ENCODE peak calls at places on chromosomes 5 and 9, in five cellular contexts. F is fibroblast of lung; M is neural progenitor cell; I is NT2/D1; E is effector memory CD4-positive, alpha-beta T cell. Y is an unnamed sample.

GRCh38 chr5:15885156-15885555 is 294.4 kb downstream of the MARCHF11 start:
- DNase-seq in F (peak; percentile 77), M (no peak), I (no peak), E (no peak), Y (no peak)

GRCh38 chr9:112348257-112348992 is 15.0 kb upstream of the PTBP3 start:
- DNase-seq in F (peak; percentile 71), M (peak; percentile 47), I (no peak), E (peak; percentile 67), Y (no peak)

GRCh38 chr5:137199966-137200365 is 299.2 kb downstream of the SPOCK1 start:
- DNase-seq in F (peak; percentile 82), M (no peak), I (no peak), E (no peak), Y (no peak)

GRCh38 chr5:7396169-7397004 is 449 bp downstream of the ADCY2 start:
- DNase-seq in F (peak; percentile 34), M (peak; percentile 65), I (no peak), E (no peak), Y (no peak)

GRCh38 chr5:149367972-149368645 is 10.3 kb downstream of the PCYOX1L start:
- DNase-seq in F (no peak), M (no peak), I (no peak), E (no peak), Y (no peak)

GRCh38 chr5:138177936-138178515 is 404 bp downstream of the BRD8 start:
- DNase-seq in F (peak; percentile 14), M (peak; percentile 21), I (no peak), E (no peak), Y (peak; percentile 11)

GRCh38 chr9:34734720-34735119 is 24.8 kb upstream of the CCL21 start:
- DNase-seq in F (no peak), M (no peak), I (no peak), E (no peak), Y (no peak)

GRCh38 chr5:156331845-156332244 is 4.9 kb downstream of the SGCD start:
- DNase-seq in F (no peak), M (no peak), I (no peak), E (no peak), Y (no peak)

GRCh38 chr5:62460578-62460983 is 48.0 kb downstream of the IPO11 start:
- DNase-seq in F (peak; percentile 51), M (peak; percentile 68), I (no peak), E (no peak), Y (no peak)

GRCh38 chr5:176850371-176851245 is 40.2 kb downstream of the UNC5A start:
- DNase-seq in F (no peak), M (no peak), I (no peak), E (no peak), Y (no peak)

GRCh38 chr9:93286252-93287188 is 102.6 kb downstream of the WNK2 start:
- DNase-seq in F (no peak), M (no peak), I (no peak), E (no peak), Y (no peak)

GRCh38 chr5:170861855-170862766 is at the start of gene RANBP17:
- DNase-seq in F (peak; percentile 73), M (peak; percentile 91), I (peak; percentile 73), E (no peak), Y (peak; percentile 89)
- H3K4me3 ChIP-seq in F (peak within 1 kb of the TSS; percentile 69), M (peak within 1 kb of the TSS; percentile 73), I (peak within 1 kb of the TSS; percentile 75), E (no peak within 1 kb of the TSS), Y (peak within 1 kb of the TSS; percentile 96)

GRCh38 chr9:136218271-136218670 is 13.3 kb upstream of the LHX3 start:
- DNase-seq in F (no peak), M (no peak), I (no peak), E (no peak), Y (no peak)
- H3K36me3 ChIP-seq in F (peaks cover 4% of the 10 kb centered on the region), M (peaks cover 3% of the 10 kb centered on the region), I (peaks cover 83% of the 10 kb centered on the region), E (peaks cover 67% of the 10 kb centered on the region), Y (peaks cover 49% of the 10 kb centered on the region)

GRCh38 chr5:157670662-157671591 is at the start of gene C5orf52:
- DNase-seq in F (peak; percentile 51), M (no peak), I (no peak), E (no peak), Y (no peak)
- H3K4me3 ChIP-seq in F (peak within 1 kb of the TSS; percentile 64), M (no peak within 1 kb of the TSS), I (peak within 1 kb of the TSS; percentile 59), E (peak within 1 kb of the TSS; percentile 81), Y (no peak within 1 kb of the TSS)

GRCh38 chr9:33263131-33263935 is 1.2 kb downstream of the BAG1 start:
- DNase-seq in F (peak; percentile 25), M (peak; percentile 39), I (no peak), E (no peak), Y (peak; percentile 37)
- H3K36me3 ChIP-seq in F (peaks cover 8% of the 10 kb centered on the region), M (peaks cover 13% of the 10 kb centered on the region), I (peaks cover 68% of the 10 kb centered on the region), E (peaks cover 47% of the 10 kb centered on the region), Y (peaks cover 51% of the 10 kb centered on the region)

Y was measured in SJCRH30.